ENCODE peak calls at places on chromosomes 1 and 21, in seven cellular contexts. L is IMR-90, N is breast epithelium, M is heart right ventricle, I is body of pancreas, O is lower lobe of right lung, G is tibial artery. H is an unnamed sample.

GRCh38 chr1:223772771-223773160 is 60.4 kb downstream of the CAPN2 start:
- DNase-seq in L (no peak), N (no peak), M (no peak), I (no peak), O (no peak), G (no peak), H (no peak)

GRCh38 chr1:69700770-69701169 is 133.0 kb downstream of the LRRC7 start:
- DNase-seq in L (peak; percentile 1), N (no peak), M (no peak), I (peak; percentile 22), O (no peak), G (no peak), H (no peak)

GRCh38 chr1:36411674-36412648 is 14.3 kb upstream of the LSM10 start:
- DNase-seq in L (peak; percentile 29), N (no peak), M (no peak), I (no peak), O (no peak), G (no peak), H (no peak)

GRCh38 chr1:67747667-67748066 is 62.7 kb downstream of the GADD45A start:
- DNase-seq in L (peak; percentile 72), N (no peak), M (no peak), I (no peak), O (no peak), G (no peak), H (no peak)

GRCh38 chr1:63264161-63264560 is 58.2 kb upstream of the FOXD3 start:
- DNase-seq in L (no peak), N (no peak), M (no peak), I (no peak), O (no peak), G (no peak), H (no peak)

GRCh38 chr1:31238986-31239613 is 587 bp downstream of the NKAIN1 start:
- DNase-seq in L (no peak), N (no peak), M (no peak), I (no peak), O (no peak), G (no peak), H (no peak)

GRCh38 chr1:152884085-152884484 is 6.0 kb downstream of the SMCP start:
- DNase-seq in L (no peak), N (no peak), M (no peak), I (no peak), O (no peak), G (no peak), H (no peak)

GRCh38 chr1:59107516-59107915 is 189.4 kb upstream of the FGGY start:
- DNase-seq in L (no peak), N (no peak), M (peak; percentile 69), I (no peak), O (no peak), G (peak; percentile 86), H (no peak)

GRCh38 chr1:31787261-31787660 is 23.1 kb upstream of the ADGRB2 start:
- DNase-seq in L (no peak), N (no peak), M (no peak), I (no peak), O (peak; percentile 20), G (no peak), H (peak; percentile 26)

GRCh38 chr1:162612606-162613400 is 19.5 kb upstream of the DDR2 start:
- DNase-seq in L (peak; percentile 34), N (no peak), M (no peak), I (peak; percentile 41), O (no peak), G (peak; percentile 78), H (no peak)

GRCh38 chr1:223642155-223642689 is 23.3 kb downstream of the CAPN8 start:
- DNase-seq in L (no peak), N (no peak), M (no peak), I (no peak), O (no peak), G (no peak), H (no peak)

GRCh38 chr1:41499591-41499990 is 15.1 kb upstream of the EDN2 start:
- DNase-seq in L (no peak), N (no peak), M (no peak), I (no peak), O (no peak), G (no peak), H (no peak)

GRCh38 chr1:205301220-205301821 is 20.2 kb downstream of the NUAK2 start:
- DNase-seq in L (peak; percentile 97), N (no peak), M (no peak), I (peak; percentile 92), O (peak; percentile 91), G (no peak), H (peak; percentile 91)

GRCh38 chr1:206685256-206685748 is 597 bp downstream of the MAPKAPK2 start:
- DNase-seq in L (peak; percentile 53), N (no peak), M (no peak), I (peak; percentile 47), O (peak; percentile 65), G (no peak), H (no peak)

GRCh38 chr21:42227909-42228708 is 9.2 kb downstream of the ABCG1 start:
- DNase-seq in L (peak; percentile 91), N (no peak), M (peak; percentile 92), I (peak; percentile 50), O (peak; percentile 93), G (peak; percentile 94), H (peak; percentile 95)

GRCh38 chr1:156677616-156678596 is 699 bp upstream of the NES start:
- DNase-seq in L (peak; percentile 89), N (no peak), M (peak; percentile 87), I (peak; percentile 50), O (peak; percentile 62), G (peak; percentile 58), H (peak; percentile 64)

DNA sequence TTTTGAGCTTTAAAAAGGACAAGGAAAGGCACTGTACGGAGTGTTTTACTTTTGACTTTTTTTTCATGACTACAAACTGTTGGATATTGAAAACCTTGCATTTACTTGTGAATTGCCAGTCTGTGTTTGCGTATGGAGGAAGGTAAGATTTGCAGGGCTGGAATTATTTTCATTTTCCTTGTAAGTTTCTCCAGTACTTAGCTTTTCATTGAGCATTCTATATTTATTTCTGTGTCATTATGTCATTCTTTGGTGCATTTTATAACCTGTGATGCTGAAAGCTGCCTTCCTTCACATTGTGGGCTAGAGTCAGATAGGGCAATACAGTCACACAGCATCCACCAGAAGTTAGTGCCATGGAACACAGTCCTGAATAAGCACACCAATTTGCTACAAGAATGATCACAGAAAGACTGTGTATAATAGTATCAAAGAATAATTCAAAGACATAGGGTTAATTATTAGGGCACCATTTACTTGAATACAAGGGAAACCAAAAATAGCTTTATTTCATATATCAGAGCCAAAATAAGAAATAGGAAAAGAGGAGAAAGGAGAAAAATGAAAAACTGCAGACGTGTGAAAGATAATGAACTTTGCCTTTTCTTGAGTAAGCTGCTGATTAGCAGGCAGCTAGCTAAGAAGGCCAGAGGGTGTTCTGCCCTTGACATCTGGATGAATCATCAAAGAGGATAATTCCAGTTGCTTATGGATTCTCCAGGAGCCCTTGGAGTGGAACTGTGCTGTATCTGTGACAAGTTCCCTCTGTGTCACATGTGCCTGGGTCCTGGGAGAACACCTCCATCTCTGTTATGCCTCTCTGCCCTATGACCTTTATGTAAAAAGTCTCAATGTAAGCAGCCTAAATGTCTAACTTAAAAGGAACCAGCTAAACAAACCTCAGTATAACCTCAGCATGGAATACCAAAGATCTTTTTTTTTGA is 8.0 kb upstream of the FAM20B start:
- DNase-seq in L (no peak), N (no peak), M (no peak), I (no peak), O (no peak), G (no peak), H (no peak)
- H3K27ac ChIP-seq in L (no peak overlapping the region), N (peak overlapping the region; percentile 20), M (no peak overlapping the region), I (peak overlapping the region; percentile 34), O (peak overlapping the region; percentile 68), G (peak overlapping the region; percentile 55), H (peak overlapping the region; percentile 35)

GRCh38 chr1:6418668-6419396 is 887 bp downstream of the HES2 start:
- DNase-seq in L (no peak), N (no peak), M (no peak), I (no peak), O (no peak), G (no peak), H (no peak)

GRCh38 chr1:6419397-6419802 is 319 bp downstream of the HES2 start:
- DNase-seq in L (no peak), N (no peak), M (no peak), I (no peak), O (no peak), G (no peak), H (no peak)

GRCh38 chr1:6421266-6421665 is 1.5 kb upstream of the HES2 start:
- DNase-seq in L (no peak), N (no peak), M (no peak), I (no peak), O (no peak), G (no peak), H (no peak)

GRCh38 chr1:6419803-6420593 is at the start of gene HES2:
- DNase-seq in L (no peak), N (no peak), M (no peak), I (no peak), O (no peak), G (no peak), H (peak; percentile 47)

DNA sequence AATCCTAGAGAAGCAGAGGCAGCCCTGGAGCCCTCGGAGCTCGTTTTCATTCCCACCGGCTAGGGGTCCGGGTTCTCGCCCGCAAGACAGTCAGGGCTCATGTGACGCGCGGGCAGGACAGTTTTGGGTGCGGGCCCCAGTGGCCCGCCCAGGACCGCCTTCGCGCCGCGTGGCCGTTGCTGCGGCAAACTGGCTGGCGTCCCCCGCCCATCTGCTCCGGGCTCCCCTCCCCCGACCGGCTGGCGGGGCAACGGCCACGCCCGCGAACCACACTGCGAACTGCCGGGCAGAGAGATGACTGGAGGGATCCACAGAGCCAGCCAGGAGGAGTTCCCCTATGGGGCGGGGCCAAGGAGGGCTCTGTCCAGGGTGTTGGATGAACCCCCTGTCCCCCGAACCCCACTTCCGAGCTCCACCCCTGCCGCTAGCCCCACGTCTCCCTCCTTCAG is 899 bp upstream of the HES2 start:
- DNase-seq in L (no peak), N (no peak), M (no peak), I (no peak), O (no peak), G (no peak), H (no peak)
- H3K27me3 ChIP-seq in L (peaks cover 91% of the 10 kb centered on the region), N (peaks cover 71% of the 10 kb centered on the region), M (peaks cover 98% of the 10 kb centered on the region), I (peaks cover 48% of the 10 kb centered on the region), O (peaks cover 98% of the 10 kb centered on the region), G (peaks cover 100% of the 10 kb centered on the region), H (peaks cover 100% of the 10 kb centered on the region)

DNA sequence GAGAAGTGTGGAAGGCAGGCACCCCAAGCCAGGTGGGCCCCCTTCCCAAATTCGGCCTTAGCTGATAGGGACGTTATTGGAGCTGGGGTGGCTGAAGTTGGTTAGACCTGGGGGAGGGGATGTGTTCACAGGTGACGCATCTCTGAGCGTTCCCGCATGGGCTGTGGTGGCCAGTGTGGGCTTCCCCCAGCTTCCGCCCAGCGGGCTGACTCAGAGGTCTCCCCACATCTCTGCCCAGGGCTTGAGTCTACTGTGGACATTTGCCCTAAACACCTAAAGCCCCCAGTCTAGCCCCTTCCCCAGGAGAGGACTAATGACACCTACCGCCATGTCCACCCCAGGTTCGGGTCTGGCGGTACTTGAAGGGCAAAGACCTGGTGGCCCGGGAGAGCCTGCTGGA is 1.9 kb downstream of the AGRN start:
- DNase-seq in L (peak; percentile 56), N (no peak), M (no peak), I (no peak), O (no peak), G (no peak), H (no peak)
- H3K4me3 ChIP-seq in L (peak overlapping the region; percentile 86), N (peak overlapping the region; percentile 84), M (no peak overlapping the region), I (no peak overlapping the region), O (peak overlapping the region; percentile 77), G (no peak overlapping the region), H (peak overlapping the region; percentile 75)

DNA sequence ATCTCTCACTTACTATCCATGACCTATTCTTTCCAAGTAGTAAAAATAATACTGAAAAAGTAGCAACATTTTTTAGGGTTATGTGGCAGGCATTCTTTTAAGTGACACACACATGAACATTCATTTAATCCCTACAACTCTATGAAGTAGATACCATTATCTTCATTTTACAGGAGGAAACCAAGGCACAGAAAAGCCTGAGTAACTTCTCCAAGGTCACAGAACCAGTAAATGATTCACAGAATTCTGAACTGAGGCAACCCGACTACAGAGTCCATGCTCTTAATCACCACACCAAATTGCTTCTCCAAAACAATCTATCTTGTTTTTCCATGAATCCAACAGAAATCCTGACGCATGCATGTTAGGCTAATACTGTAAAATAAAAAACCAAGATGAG is 17.5 kb downstream of the FUBP1 start:
- DNase-seq in L (no peak), N (no peak), M (no peak), I (no peak), O (no peak), G (no peak), H (no peak)
- H3K27ac ChIP-seq in L (no peak overlapping the region), N (no peak overlapping the region), M (no peak overlapping the region), I (no peak overlapping the region), O (no peak overlapping the region), G (no peak overlapping the region), H (no peak overlapping the region)

H was measured in left lung.